ENCODE peak calls at places on chromosomes 13 and 19, in six cellular contexts. L is IMR-90, R is neuronal stem cell, W is mesendoderm, X is trophoblast cell, Z is H9. I is an unnamed sample. For H3K4me1, the result is how much of the 10 kb centered on the place peaks cover.

GRCh38 chr13:28318418-28318995 is 176.4 kb downstream of the FLT1 start:
- DNase-seq in X (no peak), W (no peak), L (no peak), R (no peak), Z (no peak), I (no peak)

GRCh38 chr13:97653741-97654140 is 219.8 kb downstream of the RAP2A start:
- DNase-seq in Z (no peak), W (no peak), L (peak), X (peak), R (no peak), I (no peak)

GRCh38 chr19:8396563-8397203 is 6.5 kb downstream of the RAB11B start:
- DNase-seq in X (peak), R (no peak), W (peak), L (peak), Z (peak), I (no peak)

GRCh38 chr13:40680659-40681323 is 14.3 kb upstream of the FOXO1 start:
- DNase-seq in W (peak), L (no peak), X (no peak), Z (peak), R (no peak), I (peak)

GRCh38 chr19:6800991-6801396 is 28.5 kb downstream of the VAV1 start:
- DNase-seq in L (peak), R (no peak), W (peak), Z (peak), X (no peak), I (no peak)

GRCh38 chr19:40210919-40211318 is 7.3 kb downstream of the TTC9B start:
- DNase-seq in R (no peak), X (no peak), W (peak), L (no peak), Z (peak), I (no peak)

GRCh38 chr13:100511422-100511821 is 77.2 kb downstream of the GGACT start:
- DNase-seq in Z (no peak), W (no peak), X (no peak), R (no peak), L (no peak), I (no peak)

GRCh38 chr19:13079542-13079986 is 23.1 kb downstream of the LYL1 start:
- DNase-seq in W (no peak), R (no peak), Z (no peak), X (no peak), L (peak), I (no peak)

GRCh38 chr13:25882732-25883357 is 169.0 kb downstream of the SHISA2 start:
- DNase-seq in X (no peak), L (no peak), Z (no peak), R (no peak), W (peak), I (no peak)

GRCh38 chr19:1833540-1833939 is 14.7 kb downstream of the REXO1 start:
- DNase-seq in Z (no peak), X (no peak), W (no peak), L (no peak), R (no peak), I (no peak)

GRCh38 chr19:14101003-14101545 is 10.5 kb upstream of the SAMD1 start:
- DNase-seq in L (no peak), R (no peak), W (no peak), X (no peak), Z (no peak), I (no peak)

GRCh38 chr13:99436686-99437416 is 64.4 kb upstream of the TM9SF2 start:
- DNase-seq in L (peak), R (peak), W (peak), Z (peak), X (peak), I (peak)

GRCh38 chr19:5539431-5539833 is 28.3 kb downstream of the TINCR start:
- DNase-seq in W (peak), Z (peak), X (no peak), L (no peak), R (no peak), I (peak)

GRCh38 chr19:28289294-28290063 is 923.5 kb downstream of the UQCRFS1 start:
- DNase-seq in W (no peak), X (no peak), L (no peak), Z (no peak), R (no peak), I (no peak)

GRCh38 chr13:46667687-46668281 is 114.8 kb downstream of the LRCH1 start:
- DNase-seq in L (no peak), W (no peak), R (no peak), X (no peak), Z (no peak), I (no peak)

GRCh38 chr13:100139822-100140221 is 50.9 kb downstream of the PCCA start:
- DNase-seq in R (no peak), L (peak), W (no peak), Z (no peak), X (no peak), I (no peak)

GRCh38 chr13:20558982-20559381 is 8.0 kb upstream of the IFT88 start:
- DNase-seq in Z (no peak), R (no peak), L (no peak), X (no peak), W (no peak), I (no peak)

GRCh38 chr13:90027409-90027808 is 1320.1 kb upstream of the MIR17HG start:
- DNase-seq in X (no peak), L (no peak), Z (no peak), R (no peak), W (no peak), I (no peak)

GRCh38 chr19:29927944-29928669 is 13.9 kb upstream of the URI1 start:
- DNase-seq in W (peak), L (no peak), R (no peak), X (no peak), Z (peak), I (no peak)

GRCh38 chr19:51702754-51703654 is 9.9 kb downstream of the SPACA6 start:
- DNase-seq in L (no peak), R (no peak), X (peak), Z (peak), W (peak), I (peak)

GRCh38 chr13:42170029-42170428 is 101.9 kb upstream of the AKAP11 start:
- DNase-seq in X (no peak), W (peak), R (peak), L (no peak), Z (peak), I (peak)

GRCh38 chr19:12969292-12969988 is at the start of gene DAND5:
- DNase-seq in L (no peak), R (no peak), X (no peak), Z (no peak), W (no peak), I (no peak)

GRCh38 chr19:27672309-27673047 is 1540.5 kb downstream of the UQCRFS1 start:
- DNase-seq in Z (no peak), W (no peak), R (no peak), X (no peak), L (no peak), I (no peak)

GRCh38 chr19:36775768-36776167 is 3.2 kb upstream of the ZNF850 start:
- DNase-seq in L (no peak), Z (no peak), R (no peak), W (no peak), X (peak), I (peak)

GRCh38 chr19:10334340-10335148 is 1.2 kb upstream of the RAVER1 start:
- DNase-seq in R (peak), Z (peak), L (peak), X (peak), W (peak), I (peak)

GRCh38 chr19:55473613-55474012 is 2.8 kb upstream of the ZNF628 start:
- DNase-seq in W (peak), Z (no peak), X (no peak), L (no peak), R (no peak), I (no peak)

GRCh38 chr19:46288896-46289588 is 7.8 kb upstream of the HIF3A start:
- DNase-seq in L (peak), X (no peak), R (no peak), W (no peak), Z (no peak), I (no peak)

GRCh38 chr19:8487137-8487851 is 15.1 kb downstream of the PRAM1 start:
- DNase-seq in X (peak), R (no peak), W (peak), Z (no peak), L (no peak), I (no peak)

GRCh38 chr13:20118268-20119140 is 42.3 kb downstream of the GJA3 start:
- DNase-seq in R (no peak), X (peak), Z (peak), W (peak), L (no peak), I (no peak)

GRCh38 chr13:25494708-25495411 is 123.1 kb downstream of the ATP8A2 start:
- DNase-seq in X (no peak), R (no peak), Z (no peak), L (no peak), W (no peak), I (no peak)

GRCh38 chr19:42386974-42387707 is 3.0 kb downstream of the CNFN start:
- DNase-seq in L (peak), Z (peak), X (peak), W (peak), R (peak), I (no peak)
- H3K4me1 ChIP-seq in L (under half), Z (under half), X (under half), W (under half), R (under half), I (under half)

GRCh38 chr13:33271759-33272158 is 13.8 kb downstream of the STARD13 start:
- DNase-seq in R (no peak), Z (no peak), X (no peak), L (peak), W (no peak), I (no peak)

GRCh38 chr13:33270906-33271538 is 14.5 kb downstream of the STARD13 start:
- DNase-seq in L (peak), W (no peak), Z (no peak), X (no peak), R (no peak), I (no peak)

GRCh38 chr13:33275916-33276315 is 9.6 kb downstream of the STARD13 start:
- DNase-seq in Z (no peak), X (no peak), L (peak), R (no peak), W (no peak), I (no peak)

GRCh38 chr13:33274264-33274663 is 11.3 kb downstream of the STARD13 start:
- DNase-seq in R (no peak), L (no peak), W (peak), Z (no peak), X (peak), I (no peak)

GRCh38 chr13:33272531-33273124 is 12.9 kb downstream of the STARD13 start:
- DNase-seq in Z (no peak), W (no peak), L (no peak), X (no peak), R (no peak), I (no peak)
- H2BK5ac ChIP-seq in Z (no peak), W (no peak), L (peak), X (no peak), R (no peak), I (no peak)

GRCh38 chr13:66359393-66359792 is 870.7 kb downstream of the PCDH9 start:
- DNase-seq in Z (no peak), W (no peak), X (no peak), R (no peak), L (no peak), I (no peak)

GRCh38 chr13:66358564-66358963 is 871.6 kb downstream of the PCDH9 start:
- DNase-seq in X (no peak), L (no peak), W (no peak), R (no peak), Z (no peak), I (no peak)

GRCh38 chr13:66349945-66350344 is 880.2 kb downstream of the PCDH9 start:
- DNase-seq in L (no peak), Z (no peak), W (no peak), R (no peak), X (no peak), I (no peak)

GRCh38 chr13:66353664-66354063 is 876.5 kb downstream of the PCDH9 start:
- DNase-seq in X (no peak), W (no peak), Z (no peak), L (no peak), R (no peak), I (no peak)

GRCh38 chr13:66354880-66355279 is 875.3 kb downstream of the PCDH9 start:
- DNase-seq in X (no peak), W (no peak), Z (no peak), R (no peak), L (no peak), I (no peak)
- H3K4me1 ChIP-seq in X (under half), W (under half), Z (under half), R (under half), L (under half), I (under half)

GRCh38 chr19:17860331-17860992 is 752 bp downstream of the RPL18A start:
- DNase-seq in W (no peak), X (no peak), L (no peak), Z (no peak), R (no peak), I (no peak)
- H2BK5ac ChIP-seq in W (peak), X (peak), L (peak), Z (no peak), R (peak), I (peak)

GRCh38 chr19:54449701-54450069 is 686 bp downstream of the LENG8 start:
- DNase-seq in R (no peak), W (no peak), Z (no peak), L (peak), X (peak), I (no peak)

GRCh38 chr19:54451331-54451871 is 2.4 kb downstream of the LENG8 start:
- DNase-seq in R (no peak), L (no peak), Z (no peak), X (no peak), W (no peak), I (no peak)

GRCh38 chr19:54444737-54445136 is 4.3 kb upstream of the LENG8 start:
- DNase-seq in R (no peak), Z (no peak), X (no peak), W (no peak), L (no peak), I (no peak)

GRCh38 chr19:54448774-54449700 is at the start of gene LENG8:
- DNase-seq in R (peak), Z (peak), L (peak), W (peak), X (peak), I (peak)

GRCh38 chr19:54448037-54448773 is 794 bp upstream of the LENG8 start:
- DNase-seq in L (peak), Z (peak), X (peak), R (no peak), W (peak), I (peak)
- H3K4me1 ChIP-seq in L (under half), Z (under half), X (under half), R (under half), W (under half), I (under half)

GRCh38 chr19:16436780-16437179 is 35.0 kb downstream of the EPS15L1 start:
- DNase-seq in W (no peak), X (no peak), Z (no peak), R (no peak), L (no peak), I (no peak)
- H2BK5ac ChIP-seq in W (no peak), X (no peak), Z (no peak), R (no peak), L (no peak), I (no peak)

DNA sequence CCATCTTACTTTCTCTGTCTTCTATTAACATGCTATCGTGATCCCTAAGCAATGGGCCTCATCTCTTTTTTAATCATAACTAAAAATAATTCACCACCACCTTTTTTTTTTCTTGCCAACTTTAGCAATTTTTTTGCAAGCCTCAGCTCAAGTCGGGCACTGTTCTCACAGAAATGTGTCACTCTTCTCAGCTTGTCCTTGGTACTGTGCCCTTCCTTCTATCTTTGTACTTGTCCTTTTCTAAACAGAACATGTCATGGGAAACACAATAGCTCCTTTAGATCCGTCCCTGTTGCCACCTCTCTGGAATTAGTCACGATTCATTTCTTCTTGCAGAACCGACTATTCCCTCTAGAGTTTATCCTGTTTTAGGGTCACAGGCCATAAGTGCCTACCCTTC is 10.3 kb downstream of the SERP2 start:
- DNase-seq in W (no peak), R (no peak), X (no peak), Z (no peak), L (no peak), I (no peak)
- H3K4me1 ChIP-seq in W (under half), R (under half), X (under half), Z (under half), L (under half), I (under half)

GRCh38 chr13:75825161-75825560 is 189.0 kb downstream of the LMO7 start:
- DNase-seq in X (no peak), R (no peak), Z (peak), L (no peak), W (no peak), I (no peak)
- H2BK5ac ChIP-seq in X (no peak), R (no peak), Z (no peak), L (peak), W (no peak), I (peak)

GRCh38 chr19:34320277-34320676 is 44.7 kb upstream of the GPI start:
- DNase-seq in W (no peak), R (no peak), L (no peak), Z (no peak), X (no peak), I (no peak)

GRCh38 chr19:34317311-34317927 is 47.6 kb upstream of the GPI start:
- DNase-seq in W (peak), X (peak), Z (no peak), L (no peak), R (no peak), I (no peak)

GRCh38 chr19:34316741-34317241 is 48.2 kb upstream of the GPI start:
- DNase-seq in W (no peak), L (peak), R (no peak), X (no peak), Z (no peak), I (no peak)

GRCh38 chr19:34319785-34320184 is 45.2 kb upstream of the GPI start:
- DNase-seq in X (peak), W (no peak), Z (no peak), R (no peak), L (peak), I (no peak)

DNA sequence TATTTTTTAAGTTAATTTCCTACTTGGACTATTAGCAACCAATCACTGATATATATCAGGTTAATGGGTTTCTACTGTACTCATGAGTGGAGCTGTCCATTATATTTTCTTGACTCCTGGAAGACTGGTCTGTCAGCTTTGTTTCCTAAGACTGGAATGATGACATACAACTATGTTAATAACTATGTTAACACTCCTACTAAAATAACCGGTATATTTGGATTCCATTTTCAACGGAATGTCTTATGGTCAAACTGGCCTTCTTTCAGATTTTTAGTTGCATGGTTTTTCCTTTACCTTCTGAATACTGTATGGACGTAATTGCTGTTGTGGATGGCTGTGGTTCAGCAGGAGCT is 45.8 kb upstream of the GPI start:
- DNase-seq in X (peak), W (no peak), Z (no peak), L (no peak), R (no peak), I (no peak)
- H3K4me1 ChIP-seq in X (under half), W (under half), Z (under half), L (under half), R (under half), I (under half)